ENCODE peak calls at places on chromosomes 5 and 9, in nine cellular contexts. Q, O, W, N, P, K, M, T and F are unnamed samples.

GRCh38 chr5:172778223-172778814 is 7.3 kb upstream of the DUSP1 start:
- DNase-seq in Q (peak), O (no peak), W (peak), N (peak), P (peak), K (no peak), M (no peak), T (peak), F (no peak)

GRCh38 chr9:89718176-89718575 is 113.4 kb downstream of the GADD45G start:
- DNase-seq in Q (no peak), O (no peak), W (no peak), N (no peak), P (no peak), K (no peak), M (no peak), T (no peak), F (no peak)

GRCh38 chr9:111966851-111967250 is 70.2 kb downstream of the UGCG start:
- DNase-seq in Q (no peak), O (no peak), W (peak), N (no peak), P (no peak), K (no peak), M (no peak), T (no peak), F (no peak)

GRCh38 chr5:126499742-126500396 is 76.7 kb downstream of the GRAMD2B start:
- DNase-seq in Q (no peak), O (no peak), W (no peak), N (no peak), P (peak), K (no peak), M (no peak), T (no peak), F (no peak)

GRCh38 chr5:141223112-141223783 is at the start of gene PCDHB14:
- DNase-seq in Q (peak), O (no peak), W (peak), N (peak), P (peak), K (peak), M (no peak), T (no peak), F (no peak)

GRCh38 chr5:149289307-149289706 is 17.6 kb downstream of the AFAP1L1 start:
- DNase-seq in Q (no peak), O (no peak), W (no peak), N (no peak), P (no peak), K (no peak), M (no peak), T (no peak), F (no peak)

GRCh38 chr9:135773677-135774238 is 71.8 kb downstream of the KCNT1 start:
- DNase-seq in Q (no peak), O (no peak), W (no peak), N (no peak), P (no peak), K (no peak), M (no peak), T (no peak), F (no peak)

GRCh38 chr5:138666226-138666742 is 86.9 kb upstream of the CTNNA1 start:
- DNase-seq in Q (no peak), O (no peak), W (no peak), N (no peak), P (no peak), K (no peak), M (no peak), T (no peak), F (no peak)

GRCh38 chr5:21807953-21808352 is 1045.2 kb downstream of the CDH12 start:
- DNase-seq in Q (no peak), O (no peak), W (peak), N (no peak), P (peak), K (no peak), M (no peak), T (no peak), F (no peak)

GRCh38 chr5:73365301-73365853 is 83.2 kb downstream of the FOXD1 start:
- DNase-seq in Q (peak), O (no peak), W (peak), N (peak), P (peak), K (peak), M (no peak), T (no peak), F (no peak)

GRCh38 chr5:114237766-114238165 is 124.1 kb upstream of the KCNN2 start:
- DNase-seq in Q (peak), O (no peak), W (peak), N (no peak), P (peak), K (no peak), M (no peak), T (no peak), F (no peak)

GRCh38 chr9:97176206-97176605 is 131.3 kb upstream of the CCDC180 start:
- DNase-seq in Q (no peak), O (peak), W (peak), N (no peak), P (peak), K (no peak), M (no peak), T (no peak), F (no peak)

GRCh38 chr9:71604197-71605063 is 163.9 kb downstream of the CEMIP2 start:
- DNase-seq in Q (peak), O (peak), W (peak), N (peak), P (peak), K (peak), M (peak), T (peak), F (peak)

GRCh38 chr5:82296929-82297328 is 18.8 kb upstream of the RPS23 start:
- DNase-seq in Q (no peak), O (no peak), W (no peak), N (no peak), P (no peak), K (no peak), M (no peak), T (no peak), F (no peak)
- TF ChIP-seq CTCF in Q (no peak), O (no peak), W (no peak), N (peak), P (no peak), K (no peak), M (no peak), T (no peak), F (no peak)

GRCh38 chr5:94524841-94525697 is 93.3 kb downstream of the KIAA0825 start:
- DNase-seq in Q (peak), O (no peak), W (peak), N (peak), P (peak), K (no peak), M (no peak), T (no peak), F (no peak)
- TF ChIP-seq CTCF in Q (peak), O (no peak), W (peak), N (peak), P (peak), K (peak), M (no peak), T (peak), F (no peak)

DNA sequence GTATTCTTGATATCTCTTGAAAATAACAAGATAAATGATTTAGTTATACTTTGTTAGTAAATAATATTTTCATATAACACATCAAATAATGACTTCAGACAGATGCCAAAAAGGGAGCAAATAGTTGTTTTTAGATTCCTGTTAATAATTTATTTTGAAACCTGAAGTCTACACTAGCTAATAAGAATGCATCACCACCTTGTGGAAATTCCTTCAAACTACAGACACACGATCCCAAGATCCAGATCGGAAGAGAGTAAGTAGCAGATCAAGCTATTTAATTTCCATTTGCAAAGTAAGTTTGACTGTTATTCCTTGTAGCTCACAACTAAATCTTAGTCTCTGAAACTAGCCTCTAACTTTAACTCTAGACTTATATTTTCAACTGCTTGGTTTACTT is 35.5 kb upstream of the ISL1 start:
- DNase-seq in Q (no peak), O (no peak), W (peak), N (no peak), P (peak), K (no peak), M (no peak), T (no peak), F (no peak)
- TF ChIP-seq CTCF in Q (peak), O (no peak), W (no peak), N (peak), P (peak), K (no peak), M (peak), T (peak), F (no peak)

GRCh38 chr5:96175090-96175489 is 213.4 kb upstream of the ELL2 start:
- DNase-seq in Q (no peak), O (no peak), W (no peak), N (no peak), P (peak), K (no peak), M (no peak), T (no peak), F (no peak)
- TF ChIP-seq CTCF in Q (peak), O (peak), W (peak), N (no peak), P (peak), K (no peak), M (no peak), T (peak), F (no peak)

DNA sequence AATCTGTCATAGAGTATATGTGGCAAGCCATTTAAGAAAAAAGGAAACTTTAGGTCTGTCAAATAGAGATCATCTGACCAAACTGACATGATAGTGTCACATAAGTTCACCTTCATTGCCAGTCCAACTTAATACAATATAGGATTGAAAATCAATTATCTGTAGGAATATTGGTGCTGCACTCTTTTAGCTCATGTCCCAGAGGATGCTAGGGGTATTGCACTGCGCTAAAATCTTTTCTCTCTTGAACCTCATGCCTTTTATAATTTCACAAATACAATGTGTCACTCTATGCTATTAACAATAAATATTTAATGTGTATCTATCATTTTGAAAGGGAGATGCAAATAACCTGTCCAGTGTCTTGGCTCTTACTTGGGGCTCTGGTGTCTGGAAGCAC is 72.4 kb upstream of the FAM120A start:
- DNase-seq in Q (no peak), O (no peak), W (no peak), N (no peak), P (no peak), K (no peak), M (no peak), T (no peak), F (no peak)
- TF ChIP-seq CTCF in Q (peak), O (peak), W (no peak), N (peak), P (peak), K (peak), M (peak), T (peak), F (no peak)

GRCh38 chr5:43469671-43470396 is 13.8 kb downstream of the TMEM267 start:
- DNase-seq in Q (no peak), O (no peak), W (no peak), N (no peak), P (peak), K (no peak), M (no peak), T (no peak), F (no peak)
- TF ChIP-seq CTCF in Q (no peak), O (no peak), W (peak), N (no peak), P (peak), K (no peak), M (no peak), T (no peak), F (no peak)